ENCODE peak calls at places on chromosome 20, in seven cellular contexts. X is fibroblast of the aortic adventitia; U is activated T-helper 2 cell treated with anti-CD3 and anti-CD28 coated beads, Interferon-gamma antibody, Interleukin-2, Interleukin-4, amounts not matched to agents 10 μg/mL and 5 μg/mL and 100 μg/mL, durations not matched to agents 14 hours and 24 hours and 36 hours; V is stimulated activated CD4-positive, alpha-beta T cell treated with anti-CD3 and anti-CD28 coated beads, Interleukin-4, amount 100 ng/mL, for 48 hours; J is neural crest cell; L is HS-27A; P is non-pigmented ciliary epithelial cell. F is an unnamed sample.

GRCh38 chr20:35003211-35004031 is 47.8 kb downstream of the MYH7B start:
- DNase-seq in X (no peak), U (no peak), V (no peak), J (no peak), L (no peak), P (no peak), F (no peak)

GRCh38 chr20:15799871-15800270 is 773.4 kb downstream of the KIF16B start:
- DNase-seq in X (no peak), U (no peak), V (no peak), J (no peak), L (no peak), P (peak; percentile 14), F (no peak)

GRCh38 chr20:56788041-56788670 is 159.1 kb downstream of the TFAP2C start:
- DNase-seq in X (peak; percentile 58), U (no peak), V (no peak), J (no peak), L (peak; percentile 9), P (peak; percentile 94), F (peak; percentile 91)

GRCh38 chr20:50368813-50369224 is 141.4 kb upstream of the PTPN1 start:
- DNase-seq in X (peak; percentile 34), U (no peak), V (no peak), J (no peak), L (no peak), P (no peak), F (no peak)

GRCh38 chr20:58927490-58928061 is 53.5 kb upstream of the NELFCD start:
- DNase-seq in X (no peak), U (no peak), V (no peak), J (no peak), L (no peak), P (no peak), F (no peak)

GRCh38 chr20:62133051-62133845 is 9.9 kb downstream of the PSMA7 start:
- DNase-seq in X (no peak), U (no peak), V (no peak), J (no peak), L (no peak), P (no peak), F (no peak)

GRCh38 chr20:61955668-61956395 is 109.8 kb downstream of the TAF4 start:
- DNase-seq in X (no peak), U (no peak), V (no peak), J (no peak), L (no peak), P (no peak), F (no peak)

GRCh38 chr20:58043866-58044140 is 184.7 kb downstream of the ANKRD60 start:
- DNase-seq in X (no peak), U (no peak), V (no peak), J (no peak), L (no peak), P (no peak), F (no peak)

GRCh38 chr20:17645010-17645409 is 37.0 kb downstream of the RRBP1 start:
- DNase-seq in X (no peak), U (no peak), V (no peak), J (no peak), L (no peak), P (no peak), F (no peak)

GRCh38 chr20:44070139-44070900 is 116.7 kb downstream of the JPH2 start:
- DNase-seq in X (no peak), U (no peak), V (no peak), J (no peak), L (no peak), P (no peak), F (no peak)

GRCh38 chr20:31602779-31603441 is 2.2 kb upstream of the ID1 start:
- DNase-seq in X (peak; percentile 40), U (peak; percentile 43), V (peak; percentile 45), J (no peak), L (no peak), P (peak; percentile 73), F (no peak)

GRCh38 chr20:44644384-44645131 is 6.9 kb downstream of the ADA start:
- DNase-seq in X (no peak), U (peak; percentile 29), V (peak; percentile 20), J (no peak), L (no peak), P (no peak), F (no peak)

F was measured in Panc1.